ENCODE peak calls at places on chromosome 5, in eight cellular contexts. L is ovary; J is GM23248; P is effector memory CD4-positive, alpha-beta T cell; A is uterus; B is A549; I is H9; M is neuronal stem cell. C is an unnamed sample. For H3K4me1, the result is how much of the 10 kb centered on the place peaks cover.

GRCh38 chr5:163758283-163758711 is 252.9 kb downstream of the MAT2B start:
- DNase-seq in L (no peak), J (peak), P (no peak), A (no peak), B (no peak), I (no peak), M (no peak), C (no peak)

GRCh38 chr5:146306838-146307237 is 31.8 kb upstream of the POU4F3 start:
- DNase-seq in L (no peak), J (no peak), P (no peak), A (no peak), B (no peak), I (no peak), M (no peak), C (no peak)

GRCh38 chr5:56011835-56012234 is 17.1 kb upstream of the IL6ST start:
- DNase-seq in L (no peak), J (peak), P (no peak), A (no peak), B (no peak), I (no peak), M (no peak), C (no peak)

GRCh38 chr5:80109549-80110478 is 74.7 kb downstream of the THBS4 start:
- DNase-seq in L (no peak), J (no peak), P (no peak), A (peak), B (no peak), I (peak), M (no peak), C (no peak)

GRCh38 chr5:131413605-131414559 is 150.0 kb downstream of the CDC42SE2 start:
- DNase-seq in L (no peak), J (no peak), P (no peak), A (no peak), B (no peak), I (no peak), M (no peak), C (peak)

GRCh38 chr5:351084-351910 is 29.8 kb downstream of the AHRR start:
- DNase-seq in L (no peak), J (no peak), P (no peak), A (no peak), B (no peak), I (no peak), M (no peak), C (no peak)

GRCh38 chr5:61658592-61659008 is 326.5 kb downstream of the ZSWIM6 start:
- DNase-seq in L (peak), J (peak), P (peak), A (peak), B (peak), I (peak), M (peak), C (peak)

GRCh38 chr5:9817819-9818218 is 187.7 kb upstream of the TAS2R1 start:
- DNase-seq in L (no peak), J (no peak), P (no peak), A (no peak), B (no peak), I (no peak), M (no peak), C (no peak)

GRCh38 chr5:72096602-72097205 is 10.6 kb upstream of the MAP1B start:
- DNase-seq in L (no peak), J (peak), P (no peak), A (no peak), B (no peak), I (no peak), M (no peak), C (no peak)

GRCh38 chr5:110865400-110866094 is 126.7 kb downstream of the SLC25A46 start:
- DNase-seq in L (no peak), J (peak), P (no peak), A (no peak), B (peak), I (peak), M (peak), C (no peak)

GRCh38 chr5:42302186-42302585 is 121.1 kb upstream of the GHR start:
- DNase-seq in L (no peak), J (no peak), P (no peak), A (no peak), B (no peak), I (no peak), M (no peak), C (no peak)

GRCh38 chr5:86786955-86787354 is 169.2 kb downstream of the COX7C start:
- DNase-seq in L (no peak), J (no peak), P (no peak), A (no peak), B (no peak), I (no peak), M (peak), C (no peak)

GRCh38 chr5:79806741-79807140 is 117.1 kb downstream of the CMYA5 start:
- DNase-seq in L (no peak), J (peak), P (no peak), A (no peak), B (no peak), I (no peak), M (no peak), C (no peak)

GRCh38 chr5:171342362-171343111 is 33.5 kb downstream of the TLX3 start:
- DNase-seq in L (no peak), J (peak), P (no peak), A (no peak), B (peak), I (peak), M (no peak), C (peak)

DNA sequence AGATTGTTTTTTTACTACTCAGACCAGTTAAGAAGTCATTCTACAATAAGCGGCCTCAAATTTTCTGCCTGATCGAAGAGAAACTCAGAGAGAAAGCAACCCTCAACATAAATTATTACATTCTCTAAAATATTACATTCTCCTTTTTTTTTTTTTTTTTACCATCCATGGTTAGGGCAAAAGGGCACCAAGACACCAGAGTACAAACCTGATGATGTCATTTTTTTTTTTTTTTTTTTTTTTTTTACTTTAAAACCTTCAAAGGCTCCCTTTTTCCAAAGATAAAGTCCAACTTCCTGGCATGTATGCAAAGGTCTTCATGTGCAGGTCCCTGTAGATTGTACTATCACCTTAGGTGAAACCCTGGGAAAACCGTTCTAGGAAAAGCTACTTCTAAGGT is 104.4 kb downstream of the SSBP2 start:
- DNase-seq in L (no peak), J (no peak), P (no peak), A (no peak), B (no peak), I (no peak), M (no peak), C (no peak)
- H3K4me1 ChIP-seq in L (under half), J (under half), P (under half), A (under half), B (under half), I (under half), M (under half), C (under half)

DNA sequence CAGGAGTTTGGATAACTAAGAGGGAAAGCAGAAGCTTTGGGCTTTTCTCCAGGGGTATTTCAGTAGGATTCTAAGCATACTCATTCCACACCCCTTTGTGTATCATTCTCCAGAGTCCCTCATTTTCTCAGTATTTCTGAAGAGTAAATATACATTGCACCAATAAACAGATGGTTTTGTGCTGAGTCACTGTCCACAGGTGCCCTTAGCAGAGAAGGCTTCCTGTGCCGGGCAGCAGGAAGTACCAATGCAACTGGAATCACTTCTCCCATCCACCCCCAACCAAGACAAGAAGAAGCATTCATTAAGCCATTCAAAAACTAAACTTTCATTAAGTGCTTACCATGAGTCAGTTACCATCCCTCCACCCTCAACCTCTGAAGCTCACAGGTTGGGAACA is 3.6 kb upstream of the CCNJL start:
- DNase-seq in L (no peak), J (no peak), P (no peak), A (no peak), B (peak), I (no peak), M (no peak), C (no peak)
- H3K27ac ChIP-seq in L (no peak), J (no peak), P (no peak), A (no peak), B (peak), I (no peak), M (no peak), C (no peak)

GRCh38 chr5:180801596-180802324 is 846 bp downstream of the MGAT1 start:
- DNase-seq in L (no peak), J (peak), P (no peak), A (no peak), B (no peak), I (no peak), M (no peak), C (no peak)
- H3K4me1 ChIP-seq in L (under half), J (half or more), P (half or more), A (under half), B (under half), I (under half), M (under half), C (half or more)

GRCh38 chr5:1888541-1889251 is 6.0 kb upstream of the IRX4 start:
- DNase-seq in L (no peak), J (no peak), P (no peak), A (no peak), B (no peak), I (no peak), M (no peak), C (no peak)
- H3K27ac ChIP-seq in L (no peak), J (no peak), P (no peak), A (no peak), B (no peak), I (no peak), M (no peak), C (no peak)

DNA sequence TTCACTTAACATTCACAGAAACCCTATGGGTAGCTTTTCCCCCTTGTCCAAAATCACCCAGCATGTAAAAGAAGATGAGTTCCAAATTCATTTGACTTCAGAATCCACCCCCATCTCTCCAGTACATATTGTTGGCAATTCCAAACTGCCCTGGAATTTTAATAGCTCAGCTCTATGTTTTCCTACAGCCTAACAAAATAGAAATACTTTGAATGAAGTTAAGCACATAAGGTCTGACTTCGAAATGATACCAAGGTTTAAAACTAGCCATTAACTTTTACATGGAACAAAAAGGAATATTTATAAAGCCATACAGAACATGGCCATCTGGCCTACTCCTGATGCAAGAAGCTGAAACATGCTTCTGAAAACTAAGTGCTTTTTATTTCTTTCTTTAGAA is 634.3 kb downstream of the PDE4D start:
- DNase-seq in L (no peak), J (no peak), P (no peak), A (no peak), B (no peak), I (no peak), M (no peak), C (no peak)
- H3K4me1 ChIP-seq in L (under half), J (under half), P (under half), A (under half), B (half or more), I (under half), M (under half), C (under half)

GRCh38 chr5:179791881-179792611 is 1.7 kb upstream of the LTC4S start:
- DNase-seq in L (peak), J (no peak), P (no peak), A (no peak), B (no peak), I (no peak), M (no peak), C (no peak)
- H3K27ac ChIP-seq in L (peak), J (no peak), P (no peak), A (peak), B (no peak), I (no peak), M (no peak), C (no peak)

C was measured in CD4-positive, alpha-beta memory T cell.